ENCODE peak calls at places on chromosomes 13 and 19, in ten cellular contexts. O is lung; N is CD4-positive, alpha-beta memory T cell; P is glutamatergic neuron; H is stimulated activated naive CD8-positive, alpha-beta T cell treated with anti-CD3 and anti-CD28 coated beads, Interleukin-15, amount 100 ng/mL, for 72 hours; G is foreskin keratinocyte; K is stimulated activated CD8-positive, alpha-beta memory T cell treated with anti-CD3 and anti-CD28 coated beads, Interleukin-7, amount 100 ng/mL, for 1 hour; Y is GF-D8; U is non-pigmented ciliary epithelial cell; D is activated T-helper 9 cell treated with anti-CD3 and anti-CD28 coated beads, Interleukin-2, amount 50 U/mL, for 16 hours. X is an unnamed sample.

GRCh38 chr13:110168999-110169933 is 137.7 kb downstream of the COL4A1 start:
- DNase-seq in K (no peak), U (no peak), O (no peak), H (no peak), N (no peak), D (no peak), G (no peak), P (no peak), Y (peak), X (no peak)

GRCh38 chr19:18915639-18916038 is 3.5 kb downstream of the COPE start:
- DNase-seq in N (no peak), D (no peak), Y (no peak), K (no peak), P (peak), O (no peak), G (no peak), U (no peak), H (no peak), X (no peak)

GRCh38 chr13:49679244-49679643 is 12.0 kb downstream of the EBPL start:
- DNase-seq in K (no peak), P (no peak), N (no peak), H (no peak), Y (no peak), D (no peak), O (no peak), G (no peak), U (no peak), X (no peak)

GRCh38 chr13:29482504-29482903 is 113.0 kb downstream of the SLC7A1 start:
- DNase-seq in U (no peak), H (no peak), D (no peak), O (no peak), Y (no peak), P (no peak), N (no peak), G (no peak), K (no peak), X (no peak)

GRCh38 chr13:27172495-27172842 is 858 bp upstream of the USP12 start:
- DNase-seq in K (no peak), H (no peak), N (no peak), Y (peak), O (no peak), G (no peak), D (no peak), P (no peak), U (no peak), X (no peak)

GRCh38 chr19:57362419-57362818 is 932 bp upstream of the TRAPPC2B start:
- DNase-seq in N (no peak), P (no peak), G (no peak), H (no peak), U (no peak), K (no peak), O (no peak), Y (no peak), D (no peak), X (no peak)

GRCh38 chr13:23463631-23464030 is 30.1 kb upstream of the SACS start:
- DNase-seq in H (no peak), G (no peak), K (no peak), O (no peak), U (no peak), D (no peak), P (no peak), N (no peak), Y (peak), X (no peak)

GRCh38 chr19:27971071-27971470 is 1241.9 kb downstream of the UQCRFS1 start:
- DNase-seq in Y (no peak), H (no peak), N (no peak), K (no peak), D (no peak), O (no peak), P (no peak), U (no peak), G (peak), X (no peak)

GRCh38 chr13:33016414-33017409 is at the start of gene KL:
- DNase-seq in U (no peak), Y (no peak), H (peak), O (peak), P (peak), D (no peak), G (peak), N (peak), K (no peak), X (peak)

GRCh38 chr13:110780410-110780809 is 66.9 kb downstream of the ING1 start:
- DNase-seq in O (no peak), U (no peak), H (no peak), G (no peak), D (no peak), Y (no peak), K (no peak), P (no peak), N (no peak), X (no peak)

GRCh38 chr19:44278181-44278690 is 18.6 kb downstream of the ZNF233 start:
- DNase-seq in K (no peak), U (no peak), D (no peak), G (peak), H (no peak), P (no peak), O (no peak), N (no peak), Y (no peak), X (no peak)

GRCh38 chr19:49149652-49150105 is 5.5 kb downstream of the HRC start:
- DNase-seq in H (no peak), D (no peak), N (no peak), U (no peak), G (peak), Y (peak), O (peak), K (no peak), P (peak), X (no peak)

GRCh38 chr13:113495494-113496251 is 5.2 kb upstream of the DCUN1D2 start:
- DNase-seq in N (no peak), G (no peak), K (no peak), U (no peak), H (no peak), D (no peak), Y (no peak), O (no peak), P (peak), X (no peak)

GRCh38 chr19:18674616-18675015 is 8.9 kb upstream of the CRTC1 start:
- DNase-seq in U (no peak), K (no peak), H (no peak), G (no peak), O (no peak), P (no peak), N (no peak), D (no peak), Y (no peak), X (no peak)

GRCh38 chr19:47628058-47628771 is 19.3 kb downstream of the BICRA start:
- DNase-seq in U (no peak), Y (no peak), O (no peak), P (no peak), G (peak), H (no peak), N (no peak), K (no peak), D (no peak), X (no peak)

GRCh38 chr19:19776206-19777008 is 43.5 kb upstream of the ZNF14 start:
- DNase-seq in U (peak), N (peak), H (peak), D (peak), P (peak), Y (peak), G (peak), K (peak), O (peak), X (peak)

GRCh38 chr13:100154835-100155463 is 66.1 kb downstream of the PCCA start:
- DNase-seq in Y (no peak), N (no peak), U (no peak), O (no peak), P (no peak), H (no peak), D (no peak), K (no peak), G (no peak), X (no peak)

GRCh38 chr19:36577271-36577996 is 4.3 kb upstream of the ZNF529 start:
- DNase-seq in D (no peak), P (no peak), N (no peak), G (no peak), K (no peak), O (no peak), H (no peak), Y (no peak), U (no peak), X (no peak)

GRCh38 chr13:23558675-23559536 is 11.3 kb upstream of the TNFRSF19 start:
- DNase-seq in G (peak), K (no peak), N (no peak), H (no peak), P (no peak), O (peak), Y (peak), U (peak), D (peak), X (no peak)

GRCh38 chr19:45254044-45254531 is 3.0 kb downstream of the MARK4 start:
- DNase-seq in D (no peak), O (no peak), Y (no peak), K (no peak), G (no peak), P (peak), U (no peak), H (no peak), N (peak), X (no peak)

GRCh38 chr13:97116754-97117153 is 105.4 kb upstream of the MBNL2 start:
- DNase-seq in U (no peak), N (no peak), K (no peak), Y (no peak), P (no peak), O (no peak), D (no peak), G (peak), H (no peak), X (no peak)

GRCh38 chr19:30446844-30447243 is 74.7 kb downstream of the ZNF536 start:
- DNase-seq in N (no peak), P (no peak), K (no peak), H (no peak), O (no peak), U (no peak), Y (no peak), D (no peak), G (no peak), X (no peak)